ENCODE peak calls at places on chromosomes 16 and 17, in six cellular contexts. L is endodermal cell, S is fibroblast of lung, G is RWPE2, C is breast epithelium, A is heart left ventricle. X is an unnamed sample.

GRCh38 chr16:21156767-21157467 is 1.6 kb upstream of the LDAF1 start:
- DNase-seq in G (no peak), C (no peak), L (peak; percentile 82), A (no peak), S (peak; percentile 81), X (no peak)

GRCh38 chr16:50303041-50303604 is 36.8 kb downstream of the ADCY7 start:
- DNase-seq in L (peak; percentile 41), A (peak; percentile 24), S (peak; percentile 84), C (no peak), G (no peak), X (no peak)

GRCh38 chr17:61139219-61139618 is 260.4 kb upstream of the TBX2 start:
- DNase-seq in G (no peak), S (peak; percentile 82), C (no peak), A (no peak), L (no peak), X (no peak)

GRCh38 chr16:14284930-14285541 is 213.9 kb downstream of the MRTFB start:
- DNase-seq in G (no peak), A (peak; percentile 85), S (no peak), C (no peak), L (no peak), X (no peak)

GRCh38 chr17:19502517-19502916 is 31.1 kb upstream of the SLC47A1 start:
- DNase-seq in L (no peak), G (no peak), C (peak; percentile 14), A (no peak), S (no peak), X (no peak)

GRCh38 chr17:27793168-27793905 is 7.0 kb downstream of the NOS2 start:
- DNase-seq in C (no peak), L (peak; percentile 83), G (no peak), A (peak; percentile 75), S (peak; percentile 21), X (no peak)

GRCh38 chr17:65027305-65027704 is 29.2 kb downstream of the GNA13 start:
- DNase-seq in G (no peak), C (no peak), L (peak; percentile 82), S (peak; percentile 76), A (no peak), X (no peak)

GRCh38 chr17:3104322-3104721 is at the start of gene OR1D2:
- DNase-seq in C (no peak), L (no peak), G (no peak), S (no peak), A (no peak), X (no peak)

GRCh38 chr16:25060920-25061319 is 45.8 kb upstream of the ARHGAP17 start:
- DNase-seq in G (no peak), L (no peak), C (no peak), S (no peak), A (no peak), X (no peak)

GRCh38 chr17:28950752-28951427 is 428 bp downstream of the PHF12 start:
- DNase-seq in C (no peak), L (no peak), S (no peak), A (peak; percentile 62), G (no peak), X (no peak)

GRCh38 chr17:29246638-29247037 is at the start of gene CRYBA1:
- DNase-seq in C (no peak), A (no peak), L (no peak), S (no peak), G (no peak), X (no peak)

GRCh38 chr16:75004460-75004859 is 5.6 kb downstream of the ZNRF1 start:
- DNase-seq in S (no peak), L (no peak), A (no peak), G (no peak), C (no peak), X (no peak)

GRCh38 chr17:82930924-82931695 is 91.3 kb upstream of the ZNF750 start:
- DNase-seq in G (peak; percentile 63), S (no peak), L (no peak), C (peak; percentile 46), A (no peak), X (no peak)

GRCh38 chr17:4186244-4186920 is 43.4 kb downstream of the CYB5D2 start:
- DNase-seq in S (no peak), C (no peak), G (no peak), L (no peak), A (no peak), X (peak; percentile 48)

GRCh38 chr16:53045554-53046250 is 7.0 kb downstream of the CHD9NB start:
- DNase-seq in L (no peak), A (no peak), S (no peak), G (no peak), C (no peak), X (no peak)

GRCh38 chr16:49003022-49003421 is 278.6 kb downstream of the CBLN1 start:
- DNase-seq in S (no peak), A (no peak), G (no peak), L (no peak), C (no peak), X (no peak)

GRCh38 chr16:8729779-8730334 is 55.4 kb downstream of the ABAT start:
- DNase-seq in G (no peak), L (no peak), S (no peak), A (no peak), C (peak; percentile 17), X (no peak)

GRCh38 chr17:3888343-3889171 is 4.3 kb downstream of the CAMKK1 start:
- DNase-seq in S (peak; percentile 94), A (peak; percentile 85), L (peak; percentile 90), C (peak; percentile 81), G (peak; percentile 87), X (peak; percentile 94)

GRCh38 chr17:19928299-19928698 is 49.3 kb downstream of the AKAP10 start:
- DNase-seq in A (no peak), G (no peak), S (peak; percentile 71), C (no peak), L (no peak), X (no peak)

GRCh38 chr17:29588561-29589411 is 662 bp downstream of the GIT1 start:
- DNase-seq in S (peak; percentile 24), G (no peak), C (no peak), A (no peak), L (peak; percentile 86), X (no peak)

GRCh38 chr17:31740611-31741082 is 118.4 kb downstream of the COPRS start:
- DNase-seq in G (no peak), C (no peak), A (no peak), S (peak; percentile 90), L (no peak), X (no peak)

GRCh38 chr16:84673203-84673535 is 24.9 kb downstream of the KLHL36 start:
- DNase-seq in G (peak; percentile 90), C (no peak), S (no peak), A (no peak), L (no peak), X (no peak)

GRCh38 chr17:15261063-15261817 is 3.9 kb downstream of the PMP22 start:
- DNase-seq in L (peak; percentile 93), A (peak; percentile 80), C (peak; percentile 73), G (no peak), S (peak; percentile 63), X (no peak)

GRCh38 chr16:68743664-68744063 is 6.6 kb downstream of the CDH1 start:
- DNase-seq in L (no peak), S (no peak), C (no peak), A (no peak), G (no peak), X (no peak)
- H3K27ac ChIP-seq in L (no peak overlapping the region), S (no peak overlapping the region), C (peak overlapping the region; percentile 93), A (no peak overlapping the region), G (peak overlapping the region; percentile 86), X (peak overlapping the region; percentile 72)

GRCh38 chr16:82259731-82260130 is 89.7 kb upstream of the MPHOSPH6 start:
- DNase-seq in L (no peak), A (no peak), S (no peak), G (no peak), C (no peak), X (no peak)
- H3K36me3 ChIP-seq in L (no peaks in the 10 kb centered on the region), A (no peaks in the 10 kb centered on the region), S (no peaks in the 10 kb centered on the region), G (no peaks in the 10 kb centered on the region), C (no peaks in the 10 kb centered on the region), X (no peaks in the 10 kb centered on the region)

DNA sequence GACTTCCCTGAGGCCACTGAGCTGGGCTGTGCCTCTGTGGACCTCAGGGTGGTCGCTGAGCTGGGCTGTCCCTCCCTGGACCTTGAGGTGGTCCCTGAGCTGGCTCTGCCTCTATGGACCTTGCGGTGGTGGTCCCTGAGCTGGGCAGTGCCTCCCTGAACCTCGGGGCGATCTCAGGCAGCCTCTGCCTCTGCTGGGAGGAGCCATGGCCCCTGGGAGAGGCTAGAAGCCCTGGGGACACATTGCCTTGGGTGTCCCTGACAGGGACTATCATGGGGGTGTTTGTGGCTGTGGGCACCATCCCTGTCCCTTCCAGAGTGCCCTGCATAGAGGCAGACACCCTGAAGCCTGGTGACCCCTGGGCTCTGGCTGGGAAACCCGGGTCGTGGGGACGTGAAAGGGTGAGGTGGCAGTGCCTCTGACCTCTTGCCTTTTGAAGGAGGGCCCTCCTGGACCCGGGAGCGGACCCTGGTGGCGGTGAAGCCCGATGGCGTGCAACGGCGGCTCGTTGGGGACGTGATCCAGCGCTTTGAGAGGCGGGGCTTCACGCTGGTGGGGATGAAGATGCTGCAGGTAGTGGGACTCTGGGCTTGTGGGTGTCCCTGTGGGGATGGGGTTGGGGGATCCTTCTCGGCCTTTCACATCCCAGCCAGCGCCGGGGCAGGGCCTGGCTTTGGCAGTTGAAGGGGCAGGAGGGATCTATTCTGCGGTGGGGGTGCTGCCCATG is 1.7 kb downstream of the NME4 start:
- DNase-seq in A (no peak), S (no peak), C (no peak), L (peak; percentile 86), G (no peak), X (no peak)
- H3K27ac ChIP-seq in A (peak overlapping the region; percentile 82), S (no peak overlapping the region), C (peak overlapping the region; percentile 73), L (no peak overlapping the region), G (peak overlapping the region; percentile 56), X (no peak overlapping the region)

GRCh38 chr16:87822571-87822970 is 46.7 kb downstream of the SLC7A5 start:
- DNase-seq in G (peak; percentile 57), S (no peak), C (no peak), L (peak; percentile 90), A (no peak), X (no peak)

GRCh38 chr16:87821346-87822001 is 47.8 kb downstream of the SLC7A5 start:
- DNase-seq in A (no peak), S (no peak), L (no peak), C (no peak), G (peak; percentile 55), X (no peak)

GRCh38 chr16:87824016-87824990 is 45.0 kb downstream of the SLC7A5 start:
- DNase-seq in L (no peak), S (no peak), A (no peak), C (no peak), G (peak; percentile 74), X (no peak)

GRCh38 chr16:87822002-87822390 is 47.3 kb downstream of the SLC7A5 start:
- DNase-seq in C (no peak), L (no peak), G (no peak), A (no peak), S (no peak), X (no peak)

DNA sequence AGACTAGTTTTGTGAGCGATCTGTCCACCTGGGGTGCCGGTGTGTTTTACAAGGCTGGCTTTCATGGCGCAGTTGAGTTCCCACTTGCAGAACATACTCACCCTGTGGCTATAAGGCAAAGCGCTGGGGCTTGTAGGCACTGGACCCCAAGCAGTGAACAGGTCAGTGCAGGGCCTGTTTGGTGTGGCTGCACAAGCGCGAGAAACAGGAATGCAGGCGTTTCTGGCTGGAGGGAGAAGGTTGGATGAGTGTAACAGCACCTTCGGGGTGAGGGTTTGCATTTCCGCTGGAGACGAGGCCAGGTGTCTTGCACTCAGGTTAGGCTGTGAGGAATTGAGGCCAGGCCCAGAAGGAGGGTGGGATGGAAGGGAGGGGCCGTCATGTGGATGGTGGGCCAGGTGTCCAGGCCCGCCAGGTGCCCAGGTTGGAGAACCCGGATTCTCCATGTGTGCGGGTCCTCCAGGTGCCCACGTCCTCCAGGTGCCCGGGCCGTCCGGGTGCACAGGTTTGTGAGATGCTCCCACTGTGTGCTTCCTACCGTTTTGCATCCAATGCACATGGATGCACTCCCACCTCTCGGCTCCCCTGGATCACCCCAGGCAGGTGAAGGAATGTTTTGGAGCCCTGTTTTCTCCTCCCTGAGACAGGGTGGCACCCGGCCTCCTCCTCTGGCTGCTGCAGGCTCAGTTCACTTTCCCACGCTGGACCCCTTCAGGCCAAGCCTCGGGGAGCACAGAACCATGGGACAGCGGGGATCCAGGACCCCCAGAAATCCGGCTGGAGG is 46.0 kb downstream of the SLC7A5 start:
- DNase-seq in S (no peak), C (no peak), L (peak; percentile 72), G (peak; percentile 75), A (no peak), X (no peak)
- H3K36me3 ChIP-seq in S (no peaks in the 10 kb centered on the region), C (no peaks in the 10 kb centered on the region), L (no peaks in the 10 kb centered on the region), G (no peaks in the 10 kb centered on the region), A (no peaks in the 10 kb centered on the region), X (no peaks in the 10 kb centered on the region)